ENCODE peak calls at places on chromosomes 13 and 19, in ten cellular contexts. X is breast epithelium, T is HepG2, P is upper lobe of left lung, N is transverse colon, Z is sigmoid colon, A is HCT116, D is stomach, F is Panc1, E is endothelial cell of umbilical vein. K is an unnamed sample.

GRCh38 chr13:51584731-51585191 is 499 bp downstream of the WDFY2 start:
- DNase-seq in E (no peak), D (peak), Z (peak), X (peak), A (peak), N (peak), P (peak), F (no peak), T (peak), K (no peak)

GRCh38 chr19:21482863-21483276 is 22.5 kb upstream of the ZNF429 start:
- DNase-seq in Z (peak), X (peak), T (peak), A (peak), D (peak), E (peak), F (no peak), P (peak), N (peak), K (peak)

GRCh38 chr13:77907653-77908341 is 10.8 kb downstream of the EDNRB start:
- DNase-seq in D (no peak), N (no peak), P (no peak), F (no peak), T (no peak), Z (no peak), A (no peak), E (peak), X (no peak), K (no peak)

GRCh38 chr19:13303381-13304129 is 153.3 kb downstream of the IER2 start:
- DNase-seq in Z (no peak), A (no peak), N (no peak), P (no peak), F (no peak), D (no peak), X (no peak), E (no peak), T (no peak), K (no peak)

GRCh38 chr13:63551731-63552130 is 2136.1 kb upstream of the PCDH20 start:
- DNase-seq in A (no peak), D (no peak), X (no peak), T (no peak), Z (no peak), E (no peak), P (no peak), N (no peak), F (no peak), K (no peak)

GRCh38 chr13:82661126-82661525 is 1221.1 kb downstream of the SLITRK1 start:
- DNase-seq in F (no peak), E (no peak), A (no peak), D (no peak), Z (no peak), T (peak), X (no peak), P (no peak), N (no peak), K (no peak)

GRCh38 chr19:51599084-51599483 is 28.0 kb downstream of the ZNF175 start:
- DNase-seq in E (no peak), Z (no peak), D (no peak), N (peak), A (no peak), P (no peak), T (no peak), F (no peak), X (no peak), K (no peak)

GRCh38 chr19:56091751-56092546 is 29.1 kb downstream of the ZNF787 start:
- DNase-seq in P (peak), Z (no peak), D (no peak), E (no peak), F (no peak), A (no peak), X (peak), N (no peak), T (no peak), K (no peak)

GRCh38 chr13:84985860-84986259 is 813.4 kb downstream of the SLITRK6 start:
- DNase-seq in E (no peak), A (no peak), P (no peak), F (no peak), T (no peak), D (no peak), N (no peak), X (no peak), Z (no peak), K (no peak)

GRCh38 chr13:108276060-108276459 is 6.5 kb downstream of the TNFSF13B start:
- DNase-seq in Z (peak), F (no peak), N (no peak), A (no peak), T (no peak), X (no peak), D (peak), P (no peak), E (no peak), K (no peak)

GRCh38 chr13:111401755-111402154 is 81.3 kb downstream of the TEX29 start:
- DNase-seq in P (no peak), D (no peak), T (no peak), E (no peak), F (no peak), N (no peak), A (no peak), Z (peak), X (no peak), K (no peak)

GRCh38 chr19:36819130-36819630 is 19.0 kb downstream of the ZNF790 start:
- DNase-seq in F (no peak), Z (no peak), E (no peak), D (no peak), N (no peak), T (no peak), P (no peak), A (no peak), X (no peak), K (no peak)

GRCh38 chr19:38367041-38367440 is 7.3 kb upstream of the PSMD8 start:
- DNase-seq in E (no peak), D (no peak), N (no peak), A (no peak), F (no peak), Z (no peak), X (no peak), T (no peak), P (no peak), K (no peak)

GRCh38 chr19:41575998-41576397 is at the start of gene CEACAM21:
- DNase-seq in F (no peak), N (peak), X (no peak), E (no peak), Z (no peak), D (peak), T (no peak), P (no peak), A (no peak), K (peak)

GRCh38 chr19:49677232-49677881 is at the start of gene PRMT1:
- DNase-seq in A (no peak), D (no peak), E (no peak), F (no peak), X (no peak), N (peak), Z (no peak), P (peak), T (peak), K (peak)

GRCh38 chr13:89205856-89206255 is 1534.7 kb downstream of the SLITRK5 start:
- DNase-seq in D (no peak), E (no peak), Z (no peak), N (no peak), F (no peak), P (no peak), T (no peak), A (no peak), X (no peak), K (no peak)

GRCh38 chr13:36329355-36329754 is 16.8 kb downstream of the SPART start:
- DNase-seq in D (no peak), X (no peak), P (no peak), A (no peak), T (no peak), F (no peak), N (no peak), Z (no peak), E (no peak), K (no peak)

GRCh38 chr19:44278181-44278690 is 18.6 kb downstream of the ZNF233 start:
- DNase-seq in N (no peak), P (no peak), X (no peak), E (no peak), Z (no peak), D (no peak), T (no peak), A (no peak), F (no peak), K (no peak)

GRCh38 chr19:7366701-7367420 is 18.1 kb downstream of the ARHGEF18 start:
- DNase-seq in X (no peak), Z (no peak), F (peak), A (peak), T (peak), E (peak), P (no peak), N (no peak), D (no peak), K (no peak)

GRCh38 chr13:65497265-65497664 is 1732.9 kb downstream of the PCDH9 start:
- DNase-seq in P (no peak), D (no peak), T (no peak), F (peak), E (no peak), Z (no peak), X (no peak), N (no peak), A (peak), K (no peak)

GRCh38 chr19:35125270-35125717 is 9.6 kb downstream of the LGI4 start:
- DNase-seq in X (no peak), A (no peak), F (no peak), Z (no peak), T (no peak), P (peak), E (no peak), N (no peak), D (no peak), K (no peak)

GRCh38 chr13:95191821-95192220 is 109.4 kb downstream of the ABCC4 start:
- DNase-seq in Z (peak), N (peak), P (peak), E (peak), F (peak), D (peak), T (peak), A (peak), X (no peak), K (peak)

GRCh38 chr19:39156230-39156890 is 30.8 kb downstream of the PAK4 start:
- DNase-seq in N (no peak), P (no peak), D (peak), A (no peak), E (no peak), Z (no peak), X (no peak), F (no peak), T (no peak), K (no peak)

GRCh38 chr19:532578-533484 is 1.3 kb downstream of the CDC34 start:
- DNase-seq in X (peak), T (peak), F (no peak), N (peak), A (peak), E (peak), P (peak), Z (peak), D (peak), K (no peak)

GRCh38 chr13:53142301-53142700 is 113.7 kb downstream of the OLFM4 start:
- DNase-seq in N (no peak), F (no peak), E (no peak), D (no peak), P (no peak), T (no peak), A (no peak), Z (no peak), X (no peak), K (no peak)

GRCh38 chr19:41705393-41706174 is 2.8 kb upstream of the CEACAM5 start:
- DNase-seq in X (no peak), A (no peak), T (no peak), D (no peak), P (no peak), F (no peak), E (peak), Z (no peak), N (peak), K (peak)

GRCh38 chr19:39352549-39353285 is 10.5 kb downstream of the SAMD4B start:
- DNase-seq in P (no peak), E (no peak), X (no peak), A (no peak), T (no peak), D (no peak), N (no peak), Z (no peak), F (no peak), K (no peak)

GRCh38 chr19:13599681-13600080 is 93.4 kb upstream of the CACNA1A start:
- DNase-seq in Z (peak), E (no peak), N (no peak), D (no peak), F (no peak), P (peak), X (no peak), T (no peak), A (no peak), K (no peak)

GRCh38 chr19:38671654-38672053 is 24.2 kb downstream of the ACTN4 start:
- DNase-seq in F (no peak), E (peak), T (no peak), A (no peak), N (no peak), P (no peak), X (no peak), D (no peak), Z (no peak), K (no peak)

GRCh38 chr19:40673377-40673776 is 17.1 kb downstream of the NUMBL start:
- DNase-seq in T (no peak), F (no peak), A (no peak), N (no peak), D (no peak), P (peak), X (no peak), E (no peak), Z (no peak), K (no peak)

GRCh38 chr13:76004411-76004810 is 368.3 kb downstream of the LMO7 start:
- DNase-seq in D (no peak), N (no peak), Z (no peak), E (no peak), T (no peak), X (no peak), F (no peak), P (no peak), A (no peak), K (no peak)

GRCh38 chr19:15479391-15480345 is at the start of gene PGLYRP2:
- DNase-seq in E (no peak), A (no peak), D (peak), N (no peak), Z (no peak), F (no peak), T (peak), P (no peak), X (peak), K (no peak)

GRCh38 chr13:51626749-51627148 is 42.5 kb downstream of the WDFY2 start:
- DNase-seq in T (no peak), X (no peak), D (peak), Z (no peak), F (no peak), N (no peak), E (no peak), P (peak), A (no peak), K (no peak)

GRCh38 chr19:12796146-12797071 is 5.1 kb downstream of the JUNB start:
- DNase-seq in N (peak), Z (peak), F (no peak), X (no peak), T (peak), E (peak), A (no peak), P (no peak), D (peak), K (no peak)

GRCh38 chr19:33368074-33368864 is 5.2 kb upstream of the CEBPG start:
- DNase-seq in A (no peak), D (no peak), Z (no peak), N (no peak), F (no peak), T (no peak), E (no peak), P (no peak), X (no peak), K (no peak)

GRCh38 chr19:28239270-28239669 is 973.7 kb downstream of the UQCRFS1 start:
- DNase-seq in D (no peak), X (no peak), A (no peak), T (no peak), F (no peak), N (no peak), E (no peak), P (no peak), Z (no peak), K (no peak)

GRCh38 chr13:99162962-99163361 is 37.7 kb upstream of the UBAC2 start:
- DNase-seq in F (no peak), A (no peak), P (no peak), Z (no peak), T (no peak), N (no peak), X (no peak), E (no peak), D (no peak), K (no peak)
- TF ChIP-seq CTCF in F (no peak), A (no peak), P (no peak), Z (no peak), T (no peak), N (no peak), X (no peak), E (no peak), D (no peak), K (no peak)

GRCh38 chr13:31162151-31163008 is 676 bp upstream of the HSPH1 start:
- DNase-seq in F (peak), D (peak), P (peak), E (peak), T (peak), X (peak), A (peak), Z (peak), N (peak), K (peak)
- TF ChIP-seq POLR2AphosphoS5 in F (peak), D (peak), P (peak), E (peak), T (peak), X (peak), A (peak), Z (peak), N (peak), K (no peak)

GRCh38 chr13:103142091-103142594 is 75.9 kb upstream of the SLC10A2 start:
- DNase-seq in Z (no peak), N (no peak), P (no peak), D (no peak), X (no peak), F (no peak), T (no peak), A (no peak), E (no peak), K (no peak)

GRCh38 chr13:103145476-103145875 is 79.3 kb upstream of the SLC10A2 start:
- DNase-seq in N (no peak), F (no peak), Z (no peak), X (no peak), E (no peak), P (no peak), A (no peak), D (no peak), T (no peak), K (no peak)

GRCh38 chr13:103134271-103134670 is 68.1 kb upstream of the SLC10A2 start:
- DNase-seq in E (no peak), T (no peak), Z (no peak), N (no peak), X (no peak), D (no peak), F (no peak), P (no peak), A (no peak), K (no peak)

GRCh38 chr13:103140001-103140671 is 73.9 kb upstream of the SLC10A2 start:
- DNase-seq in N (no peak), T (peak), Z (no peak), P (no peak), F (peak), E (no peak), X (no peak), A (peak), D (no peak), K (peak)
- TF ChIP-seq CTCF in N (peak), T (peak), Z (no peak), P (no peak), F (peak), E (no peak), X (peak), A (peak), D (peak), K (peak)

DNA sequence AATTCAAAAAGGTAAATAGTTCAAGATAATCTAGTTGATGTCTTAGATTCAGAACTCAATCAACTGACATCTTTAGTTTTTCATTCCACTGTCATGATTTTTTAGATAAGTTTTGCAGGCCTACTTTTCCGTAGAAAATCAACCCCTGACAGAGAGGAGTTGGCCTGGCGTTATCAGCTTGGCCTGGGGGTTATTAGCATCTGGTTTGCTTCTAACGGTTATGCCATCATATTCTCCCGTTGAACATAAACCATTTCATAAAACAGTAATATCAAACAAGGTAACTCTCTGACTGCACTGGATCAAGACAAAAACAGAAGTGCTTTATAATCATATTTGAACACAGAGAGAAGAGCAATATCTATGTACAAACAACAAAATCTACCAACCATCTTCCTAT is 130.8 kb upstream of the PCDH20 start:
- DNase-seq in P (no peak), T (no peak), Z (no peak), A (no peak), X (no peak), E (no peak), N (no peak), D (no peak), F (no peak), K (no peak)
- TF ChIP-seq POLR2AphosphoS5 in P (no peak), T (no peak), Z (no peak), A (no peak), X (no peak), E (no peak), N (no peak), D (no peak), F (no peak), K (no peak)

GRCh38 chr19:3804429-3804828 is 18.2 kb upstream of the MATK start:
- DNase-seq in D (no peak), A (no peak), T (no peak), Z (no peak), N (no peak), F (no peak), P (no peak), X (no peak), E (no peak), K (no peak)

GRCh38 chr19:3803986-3804385 is 17.8 kb upstream of the MATK start:
- DNase-seq in A (no peak), T (no peak), X (no peak), D (no peak), F (no peak), E (no peak), N (no peak), P (no peak), Z (no peak), K (no peak)

GRCh38 chr19:3798137-3798536 is 12.0 kb upstream of the MATK start:
- DNase-seq in D (no peak), N (no peak), X (no peak), T (no peak), P (no peak), F (no peak), A (no peak), E (no peak), Z (no peak), K (no peak)

GRCh38 chr19:3803114-3803888 is 17.1 kb upstream of the MATK start:
- DNase-seq in T (no peak), Z (no peak), D (no peak), A (no peak), F (no peak), E (no peak), X (no peak), N (no peak), P (no peak), K (no peak)

DNA sequence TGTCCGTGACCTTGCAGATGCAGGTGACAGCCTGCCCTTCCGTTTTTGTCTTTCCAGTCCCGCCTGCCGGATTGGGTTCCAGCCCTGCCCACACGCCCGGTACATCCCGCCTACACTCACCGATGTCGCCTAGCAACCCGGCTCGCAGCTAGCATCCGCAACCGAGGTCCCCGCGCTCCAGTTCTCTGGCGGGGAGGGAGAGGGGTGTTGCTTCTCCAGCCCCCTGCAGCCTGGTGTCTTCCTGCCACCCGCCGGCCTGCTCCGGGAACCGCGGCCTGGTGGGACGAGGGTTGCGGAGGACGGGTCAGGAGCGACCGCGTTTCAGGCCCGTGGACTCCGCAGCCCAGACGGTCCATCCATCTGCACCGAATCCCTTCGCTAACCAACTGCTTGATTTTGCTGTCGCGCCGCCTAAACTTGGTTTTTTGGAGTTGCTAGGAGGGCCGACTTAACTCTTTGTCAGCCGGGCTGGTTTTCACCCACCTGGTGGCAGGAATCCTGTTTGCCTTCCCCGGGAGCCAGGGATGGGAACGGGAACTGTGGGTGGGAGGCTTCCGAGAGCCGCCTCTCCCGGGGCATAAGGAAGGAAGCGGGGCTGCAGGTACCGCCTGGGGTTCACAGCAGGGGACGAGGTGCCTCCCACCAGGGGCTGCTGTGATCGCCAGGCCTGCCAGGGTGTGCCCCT is 15.4 kb upstream of the MATK start:
- DNase-seq in D (peak), P (peak), T (no peak), Z (no peak), X (no peak), F (no peak), A (no peak), E (no peak), N (peak), K (no peak)
- TF ChIP-seq CTCF in D (no peak), P (no peak), T (no peak), Z (no peak), X (no peak), F (no peak), A (peak), E (no peak), N (no peak), K (no peak)

K was measured in HL-60.